ENCODE peak calls at places on chromosomes 5 and 9, in seven cellular contexts. K is cortex of kidney; A is stimulated activated CD4-positive, alpha-beta T cell treated with anti-CD3 and anti-CD28 coated beads, Interleukin-12 subunit alpha, Interleukin-12 subunit beta, amount 100 ng/mL, for 48 hours; N is coronary artery; R is stimulated activated CD8-positive, alpha-beta memory T cell treated with anti-CD3 and anti-CD28 coated beads, Interleukin-4, amount 100 ng/mL, for 1 hour; H is amniotic stem cell; W is iPS DF 6.9. Z is an unnamed sample.

GRCh38 chr9:3525088-3525835 is 539 bp downstream of the RFX3 start:
- DNase-seq in K (no peak), W (no peak), R (no peak), H (no peak), N (no peak), A (no peak), Z (no peak)

GRCh38 chr5:39919876-39920275 is 495.1 kb upstream of the DAB2 start:
- DNase-seq in R (no peak), K (no peak), H (no peak), W (no peak), A (no peak), N (no peak), Z (no peak)

GRCh38 chr9:14806941-14807340 is 84.4 kb upstream of the CER1 start:
- DNase-seq in W (no peak), A (no peak), N (no peak), R (no peak), K (no peak), H (no peak), Z (no peak)

GRCh38 chr5:176873541-176874172 is 25.5 kb downstream of the HK3 start:
- DNase-seq in W (no peak), K (no peak), N (no peak), H (no peak), R (no peak), A (no peak), Z (no peak)

GRCh38 chr9:33153666-33154065 is 13.5 kb downstream of the B4GALT1 start:
- DNase-seq in A (no peak), R (no peak), W (no peak), N (no peak), K (no peak), H (no peak), Z (no peak)

GRCh38 chr9:3768698-3769458 is 243.1 kb upstream of the RFX3 start:
- DNase-seq in H (no peak), R (no peak), N (no peak), A (no peak), K (no peak), W (no peak), Z (no peak)

GRCh38 chr5:31193591-31194457 is at the start of gene CDH6:
- DNase-seq in K (no peak), W (peak), A (no peak), N (peak), R (no peak), H (peak), Z (peak)

GRCh38 chr5:167950126-167950721 is 341.2 kb upstream of the WWC1 start:
- DNase-seq in A (no peak), H (no peak), K (no peak), W (no peak), N (no peak), R (no peak), Z (peak)

GRCh38 chr9:95498641-95499040 is 18.1 kb downstream of the PTCH1 start:
- DNase-seq in H (no peak), A (no peak), W (no peak), R (no peak), N (no peak), K (no peak), Z (no peak)

GRCh38 chr5:1317921-1318565 is 23.2 kb upstream of the TERT start:
- DNase-seq in N (peak), R (no peak), A (no peak), K (no peak), W (no peak), H (no peak), Z (no peak)

GRCh38 chr5:17087035-17087434 is 130.4 kb upstream of the BASP1 start:
- DNase-seq in N (no peak), K (no peak), H (no peak), W (no peak), A (no peak), R (no peak), Z (peak)

GRCh38 chr9:121881920-121882500 is 211.1 kb downstream of the TTLL11 start:
- DNase-seq in A (no peak), K (no peak), H (no peak), R (no peak), N (no peak), W (no peak), Z (no peak)

GRCh38 chr5:36655171-36655570 is 48.8 kb downstream of the SLC1A3 start:
- DNase-seq in W (no peak), A (no peak), R (no peak), N (no peak), H (no peak), K (no peak), Z (no peak)

GRCh38 chr5:88886756-88887741 is 4.1 kb upstream of the MEF2C start:
- DNase-seq in A (no peak), W (no peak), H (no peak), N (no peak), K (no peak), R (no peak), Z (no peak)

GRCh38 chr9:95116002-95116819 is 201.3 kb downstream of the FANCC start:
- DNase-seq in N (no peak), K (no peak), W (no peak), A (no peak), H (no peak), R (no peak), Z (no peak)

GRCh38 chr9:21506910-21507795 is 25.0 kb upstream of the IFNE start:
- DNase-seq in R (no peak), N (no peak), H (peak), K (no peak), A (no peak), W (no peak), Z (peak)

GRCh38 chr5:52497133-52497693 is 290.5 kb upstream of the ITGA1 start:
- DNase-seq in H (no peak), N (no peak), A (no peak), W (no peak), R (no peak), K (no peak), Z (no peak)

GRCh38 chr5:140317859-140318258 is 15.0 kb upstream of the PFDN1 start:
- DNase-seq in W (no peak), N (no peak), H (peak), A (no peak), K (no peak), R (no peak), Z (no peak)

GRCh38 chr5:138790684-138791083 is 37.5 kb downstream of the CTNNA1 start:
- DNase-seq in H (no peak), W (no peak), K (no peak), N (no peak), R (no peak), A (no peak), Z (peak)

GRCh38 chr5:72301557-72301956 is 18.5 kb downstream of the MRPS27 start:
- DNase-seq in W (no peak), N (no peak), H (no peak), R (no peak), A (no peak), K (no peak), Z (no peak)

GRCh38 chr9:81490605-81491331 is 198.6 kb downstream of the TLE1 start:
- DNase-seq in H (no peak), K (no peak), N (no peak), A (no peak), R (no peak), W (no peak), Z (peak)

GRCh38 chr5:3993856-3994473 is 398.3 kb downstream of the IRX1 start:
- DNase-seq in H (no peak), N (no peak), A (no peak), K (no peak), R (no peak), W (no peak), Z (no peak)

GRCh38 chr5:125005287-125005686 is 258.8 kb upstream of the ZNF608 start:
- DNase-seq in N (no peak), W (no peak), H (no peak), R (no peak), A (no peak), K (no peak), Z (no peak)

GRCh38 chr5:57324888-57325287 is 151.0 kb downstream of the GPBP1 start:
- DNase-seq in H (no peak), A (no peak), R (no peak), N (no peak), K (no peak), W (no peak), Z (no peak)

GRCh38 chr9:371349-371748 is 156.7 kb downstream of the DOCK8 start:
- DNase-seq in A (no peak), K (no peak), W (no peak), R (no peak), H (no peak), N (no peak), Z (no peak)

GRCh38 chr5:103891151-103891550 is 328.6 kb upstream of the NUDT12 start:
- DNase-seq in W (no peak), K (no peak), H (no peak), R (no peak), A (no peak), N (no peak), Z (no peak)

GRCh38 chr9:136201609-136202448 is 3.1 kb downstream of the LHX3 start:
- DNase-seq in W (no peak), A (no peak), K (no peak), R (no peak), N (no peak), H (no peak), Z (peak)

GRCh38 chr5:79146352-79146751 is 34.7 kb downstream of the BHMT start:
- DNase-seq in K (no peak), A (no peak), R (no peak), H (no peak), N (no peak), W (no peak), Z (no peak)

GRCh38 chr9:87427851-87428506 is 69.7 kb upstream of the DAPK1 start:
- DNase-seq in W (no peak), A (no peak), R (no peak), H (no peak), K (no peak), N (no peak), Z (no peak)

Z was measured in hepatic stellate cell.